ENCODE peak calls at places on chromosomes 4 and X, in ten cellular contexts. Y, G, I, B, O, S, J, R, A and P are unnamed samples.

GRCh38 chrX:45699158-45699557 is 498.5 kb upstream of the DIPK2B start:
- DNase-seq in G (peak), I (no peak), J (no peak), B (no peak), Y (no peak), R (no peak), O (no peak), A (no peak), S (no peak), P (no peak)

GRCh38 chrX:136055651-136056221 is 70.5 kb downstream of the SLC9A6 start:
- DNase-seq in R (no peak), S (no peak), B (no peak), G (peak), J (no peak), A (no peak), Y (no peak), O (no peak), I (no peak), P (peak)

GRCh38 chr4:141636771-141637460 is 533 bp downstream of the IL15 start:
- DNase-seq in B (peak), I (peak), G (peak), Y (peak), O (no peak), S (no peak), A (no peak), J (peak), R (peak), P (no peak)

GRCh38 chrX:116384406-116384805 is 52.0 kb upstream of the SLC6A14 start:
- DNase-seq in A (no peak), R (no peak), S (no peak), Y (no peak), O (no peak), J (no peak), B (no peak), I (no peak), G (no peak), P (no peak)

GRCh38 chr4:72302981-72303704 is 265.9 kb downstream of the ADAMTS3 start:
- DNase-seq in S (no peak), R (peak), B (peak), A (no peak), Y (peak), J (no peak), O (peak), G (peak), I (no peak), P (no peak)

GRCh38 chrX:15947648-15948317 is 93.2 kb upstream of the AP1S2 start:
- DNase-seq in O (no peak), G (peak), B (peak), I (no peak), S (no peak), A (no peak), R (peak), J (no peak), Y (peak), P (no peak)

GRCh38 chr4:173171987-173172386 is 3.4 kb downstream of the GALNT7 start:
- DNase-seq in J (no peak), R (no peak), G (no peak), I (no peak), O (no peak), Y (no peak), S (no peak), B (no peak), A (no peak), P (no peak)

GRCh38 chr4:40482985-40483647 is 146.5 kb downstream of the RBM47 start:
- DNase-seq in J (no peak), R (peak), I (no peak), G (no peak), Y (no peak), B (no peak), O (no peak), A (no peak), S (no peak), P (no peak)

GRCh38 chr4:52250124-52250523 is 199.0 kb downstream of the SPATA18 start:
- DNase-seq in I (no peak), O (no peak), S (no peak), B (no peak), J (no peak), A (no peak), Y (no peak), R (no peak), G (peak), P (peak)

GRCh38 chr4:159102623-159103405 is at the start of gene RAPGEF2:
- DNase-seq in A (peak), O (peak), R (peak), I (peak), G (peak), J (peak), B (peak), Y (peak), S (peak), P (peak)

GRCh38 chr4:86775061-86775460 is 74.1 kb downstream of the SLC10A6 start:
- DNase-seq in Y (no peak), R (no peak), G (peak), I (no peak), O (no peak), B (no peak), A (no peak), S (no peak), J (no peak), P (no peak)

GRCh38 chr4:168357941-168358340 is 39.4 kb upstream of the DDX60 start:
- DNase-seq in A (no peak), B (no peak), O (no peak), J (no peak), G (no peak), Y (no peak), S (no peak), I (no peak), R (no peak), P (no peak)

GRCh38 chr4:75255261-75255660 is 258.9 kb downstream of the RCHY1 start:
- DNase-seq in O (no peak), B (no peak), S (no peak), A (no peak), J (no peak), I (no peak), G (no peak), R (no peak), Y (no peak), P (no peak)

GRCh38 chrX:47232803-47233332 is at the start of gene USP11:
- DNase-seq in R (peak), Y (no peak), G (peak), B (peak), O (peak), J (peak), S (no peak), I (peak), A (peak), P (peak)

GRCh38 chr4:173301518-173302201 is 32.5 kb downstream of the HMGB2 start:
- DNase-seq in R (peak), I (no peak), G (peak), Y (no peak), O (no peak), A (peak), J (no peak), B (peak), S (no peak), P (no peak)

GRCh38 chr4:92969650-92970370 is 666.0 kb downstream of the GRID2 start:
- DNase-seq in R (no peak), J (no peak), I (no peak), Y (peak), A (no peak), O (no peak), B (no peak), G (peak), S (no peak), P (no peak)

GRCh38 chr4:147730333-147730732 is 1.6 kb upstream of the ARHGAP10 start:
- DNase-seq in I (no peak), S (no peak), J (no peak), G (no peak), Y (no peak), B (no peak), O (no peak), R (peak), A (no peak), P (no peak)

GRCh38 chr4:5118091-5118786 is 67.0 kb downstream of the STK32B start:
- DNase-seq in G (no peak), R (no peak), I (no peak), B (no peak), O (no peak), J (no peak), S (no peak), A (no peak), Y (peak), P (no peak)

GRCh38 chr4:76538296-76538695 is 103.3 kb downstream of the SHROOM3 start:
- DNase-seq in G (no peak), J (no peak), I (no peak), Y (no peak), S (no peak), O (no peak), R (no peak), A (no peak), B (no peak), P (no peak)

GRCh38 chr4:898123-898522 is 34.0 kb downstream of the GAK start:
- DNase-seq in B (no peak), O (no peak), S (no peak), I (no peak), Y (no peak), A (no peak), R (no peak), J (no peak), G (no peak), P (no peak)

GRCh38 chr4:72525938-72526337 is 43.1 kb downstream of the ADAMTS3 start:
- DNase-seq in A (no peak), G (peak), I (peak), B (peak), O (no peak), R (no peak), J (peak), S (no peak), Y (peak), P (no peak)

GRCh38 chrX:51459125-51459524 is 37.3 kb downstream of the NUDT11 start:
- DNase-seq in Y (peak), J (no peak), I (no peak), O (no peak), G (peak), R (peak), S (no peak), A (no peak), B (peak), P (no peak)

GRCh38 chr4:41935652-41936021 is 408 bp downstream of the TMEM33 start:
- DNase-seq in J (no peak), S (no peak), B (no peak), R (no peak), G (peak), A (no peak), I (no peak), O (peak), Y (peak), P (no peak)

GRCh38 chrX:49228185-49228584 is 5.0 kb downstream of the CACNA1F start:
- DNase-seq in B (no peak), I (no peak), J (no peak), G (no peak), R (peak), A (no peak), Y (no peak), O (no peak), S (no peak), P (no peak)

GRCh38 chr4:2763511-2763967 is 7.4 kb upstream of the TNIP2 start:
- DNase-seq in A (no peak), B (no peak), S (no peak), O (no peak), J (no peak), G (peak), R (peak), I (no peak), Y (no peak), P (no peak)

GRCh38 chrX:136227948-136228584 is 23.1 kb downstream of the MAP7D3 start:
- DNase-seq in J (no peak), S (no peak), R (no peak), I (no peak), B (no peak), Y (no peak), A (no peak), O (no peak), G (peak), P (no peak)

GRCh38 chrX:107684956-107685385 is 56.7 kb downstream of the PRPS1 start:
- DNase-seq in R (peak), Y (peak), B (peak), S (peak), G (peak), I (peak), A (no peak), J (peak), O (no peak), P (peak)

GRCh38 chr4:8090312-8090711 is 68.3 kb downstream of the ABLIM2 start:
- DNase-seq in Y (peak), A (no peak), B (no peak), G (no peak), O (no peak), I (no peak), R (no peak), J (no peak), S (no peak), P (no peak)

GRCh38 chr4:813900-814299 is 12.0 kb downstream of the CPLX1 start:
- DNase-seq in A (no peak), Y (no peak), J (no peak), G (no peak), S (no peak), R (peak), I (peak), O (no peak), B (no peak), P (no peak)

GRCh38 chr4:187814737-187815465 is 180.7 kb upstream of the ZFP42 start:
- DNase-seq in J (no peak), G (peak), Y (no peak), S (no peak), R (no peak), O (no peak), I (peak), B (no peak), A (no peak), P (no peak)

GRCh38 chr4:90357117-90357710 is 230.0 kb downstream of the CCSER1 start:
- DNase-seq in A (peak), O (no peak), J (no peak), B (no peak), S (no peak), I (no peak), Y (peak), R (peak), G (peak), P (no peak)

GRCh38 chrX:45196701-45197100 is 4.0 kb downstream of the DIPK2B start:
- DNase-seq in J (no peak), I (no peak), B (no peak), R (no peak), S (no peak), G (peak), A (no peak), O (no peak), Y (no peak), P (no peak)